ENCODE peak calls at places on chromosomes 2 and 18, in nine cellular contexts. Q is mesenteric fat pad; E is activated CD4-positive, alpha-beta T cell treated with anti-CD3 and anti-CD28 coated beads, Interleukin-2, amount 50 U/mL, for 1 hour; L is neural crest cell; K is WERI-Rb-1; O is NCI-H510A; T is activated CD4-positive, alpha-beta memory T cell treated with anti-CD3 and anti-CD28 coated beads, Interleukin-2, amount 10 ng/mL, durations not matched to agents 7 days and 5 days; X is T-helper 9 cell; Y is HTR-8/SVneo. J is an unnamed sample.

GRCh38 chr2:124666976-124667375 is 641.9 kb downstream of the CNTNAP5 start:
- DNase-seq in Q (no peak), E (no peak), L (no peak), K (no peak), O (no peak), T (no peak), X (no peak), Y (no peak), J (no peak)

GRCh38 chr2:84778921-84779320 is 102.0 kb downstream of the TRABD2A start:
- DNase-seq in Q (no peak), E (no peak), L (no peak), K (no peak), O (no peak), T (no peak), X (no peak), Y (no peak), J (no peak)

GRCh38 chr2:127228102-127228501 is 8.0 kb upstream of the CYP27C1 start:
- DNase-seq in Q (no peak), E (no peak), L (no peak), K (no peak), O (no peak), T (no peak), X (no peak), Y (no peak), J (no peak)

GRCh38 chr18:2410688-2411087 is 160.6 kb downstream of the METTL4 start:
- DNase-seq in Q (no peak), E (no peak), L (no peak), K (no peak), O (no peak), T (no peak), X (no peak), Y (no peak), J (no peak)

GRCh38 chr18:45617284-45617683 is 2.0 kb downstream of the SLC14A2 start:
- DNase-seq in Q (no peak), E (no peak), L (no peak), K (no peak), O (no peak), T (no peak), X (no peak), Y (peak), J (no peak)

GRCh38 chr2:172550419-172550818 is 5.5 kb upstream of the PDK1 start:
- DNase-seq in Q (no peak), E (no peak), L (no peak), K (no peak), O (no peak), T (no peak), X (no peak), Y (no peak), J (no peak)

GRCh38 chr2:49973917-49974368 is 819.6 kb upstream of the FSHR start:
- DNase-seq in Q (no peak), E (peak), L (peak), K (peak), O (no peak), T (peak), X (peak), Y (peak), J (peak)

GRCh38 chr2:181008418-181008817 is 28.0 kb downstream of the UBE2E3 start:
- DNase-seq in Q (no peak), E (no peak), L (no peak), K (no peak), O (no peak), T (no peak), X (no peak), Y (no peak), J (no peak)

GRCh38 chr18:3395466-3395865 is 54.5 kb upstream of the TGIF1 start:
- DNase-seq in Q (no peak), E (no peak), L (no peak), K (no peak), O (no peak), T (no peak), X (no peak), Y (no peak), J (no peak)

GRCh38 chr2:214604861-214605260 is 194.0 kb downstream of the VWC2L start:
- DNase-seq in Q (no peak), E (no peak), L (no peak), K (no peak), O (no peak), T (no peak), X (no peak), Y (peak), J (no peak)

GRCh38 chr18:77071711-77072292 is 60.8 kb downstream of the MBP start:
- DNase-seq in Q (no peak), E (peak), L (no peak), K (no peak), O (peak), T (peak), X (peak), Y (peak), J (no peak)

GRCh38 chr2:54081574-54081973 is 33.8 kb upstream of the ACYP2 start:
- DNase-seq in Q (no peak), E (no peak), L (no peak), K (peak), O (no peak), T (peak), X (no peak), Y (no peak), J (no peak)

GRCh38 chr2:105929506-105929905 is 184.8 kb downstream of the NCK2 start:
- DNase-seq in Q (no peak), E (peak), L (no peak), K (no peak), O (no peak), T (peak), X (peak), Y (no peak), J (no peak)

GRCh38 chr18:13612111-13612997 is 114.0 kb downstream of the FAM210A start:
- DNase-seq in Q (no peak), E (peak), L (no peak), K (no peak), O (no peak), T (peak), X (peak), Y (no peak), J (peak)

GRCh38 chr2:42492691-42493467 is 903 bp downstream of the KCNG3 start:
- DNase-seq in Q (no peak), E (peak), L (peak), K (peak), O (peak), T (peak), X (peak), Y (no peak), J (peak)

GRCh38 chr2:154577390-154577789 is 121.1 kb upstream of the KCNJ3 start:
- DNase-seq in Q (no peak), E (no peak), L (no peak), K (no peak), O (no peak), T (no peak), X (no peak), Y (no peak), J (no peak)

GRCh38 chr2:26768759-26769500 is 4.8 kb downstream of the SLC35F6 start:
- DNase-seq in Q (peak), E (no peak), L (no peak), K (no peak), O (no peak), T (peak), X (no peak), Y (no peak), J (no peak)

GRCh38 chr2:136129601-136130000 is 11.7 kb upstream of the CXCR4 start:
- DNase-seq in Q (no peak), E (no peak), L (no peak), K (no peak), O (no peak), T (peak), X (peak), Y (no peak), J (no peak)